ENCODE peak calls at places on chromosomes 3 and 15, in four cellular contexts. D is GM12878, H is HL-60, P is K562. Z is an unnamed sample.

GRCh38 chr3:175620093-175620492 is 761.0 kb downstream of the NAALADL2 start:
- DNase-seq in D (no peak), P (no peak), H (no peak), Z (no peak)

GRCh38 chr3:47096955-47097354 is 67.0 kb downstream of the SETD2 start:
- DNase-seq in D (no peak), P (no peak), H (no peak), Z (no peak)

GRCh38 chr3:105417538-105418289 is 51.0 kb downstream of the ALCAM start:
- DNase-seq in P (no peak), H (no peak), D (no peak), Z (no peak)

GRCh38 chr3:14577897-14578296 is 37.8 kb upstream of the GRIP2 start:
- DNase-seq in H (no peak), P (no peak), D (no peak), Z (no peak)

GRCh38 chr3:45787551-45787950 is 8.8 kb downstream of the SLC6A20 start:
- DNase-seq in P (no peak), H (no peak), D (no peak), Z (no peak)

GRCh38 chr3:191094057-191094456 is 105.0 kb upstream of the OSTN start:
- DNase-seq in D (no peak), P (no peak), H (no peak), Z (no peak)

GRCh38 chr3:102095383-102095782 is 246.1 kb downstream of the NFKBIZ start:
- DNase-seq in H (no peak), P (no peak), D (no peak), Z (no peak)

GRCh38 chr3:115655761-115656282 is 32.5 kb downstream of the GAP43 start:
- DNase-seq in D (no peak), H (no peak), P (no peak), Z (no peak)

GRCh38 chr3:117748131-117748530 is 1038.6 kb downstream of the TUSC7 start:
- DNase-seq in H (no peak), P (no peak), D (no peak), Z (no peak)

GRCh38 chr3:43995078-43995928 is 246.4 kb upstream of the TOPAZ1 start:
- DNase-seq in H (no peak), P (no peak), D (no peak), Z (no peak)

GRCh38 chr3:13854492-13854891 is 25.4 kb downstream of the WNT7A start:
- DNase-seq in D (no peak), P (no peak), H (no peak), Z (no peak)

GRCh38 chr3:171376125-171376947 is 83.9 kb downstream of the TNIK start:
- DNase-seq in D (no peak), P (peak; percentile 22), H (peak; percentile 78), Z (no peak)

GRCh38 chr3:80241791-80242190 is 474.0 kb upstream of the ROBO1 start:
- DNase-seq in P (no peak), D (no peak), H (no peak), Z (no peak)

GRCh38 chr3:187006884-187007630 is 76.7 kb downstream of the ST6GAL1 start:
- DNase-seq in P (no peak), D (no peak), H (peak; percentile 36), Z (no peak)

GRCh38 chr15:36627566-36627965 is 48.1 kb downstream of the CDIN1 start:
- DNase-seq in H (no peak), P (no peak), D (no peak), Z (no peak)

GRCh38 chr3:189756651-189757078 is 125.5 kb downstream of the TP63 start:
- DNase-seq in D (no peak), P (no peak), H (no peak), Z (no peak)

GRCh38 chr15:43238691-43239131 is 17.9 kb upstream of the EPB42 start:
- DNase-seq in P (no peak), H (peak; percentile 33), D (no peak), Z (no peak)

GRCh38 chr15:29636140-29636539 is 186.1 kb downstream of the TJP1 start:
- DNase-seq in H (no peak), D (no peak), P (no peak), Z (no peak)

DNA sequence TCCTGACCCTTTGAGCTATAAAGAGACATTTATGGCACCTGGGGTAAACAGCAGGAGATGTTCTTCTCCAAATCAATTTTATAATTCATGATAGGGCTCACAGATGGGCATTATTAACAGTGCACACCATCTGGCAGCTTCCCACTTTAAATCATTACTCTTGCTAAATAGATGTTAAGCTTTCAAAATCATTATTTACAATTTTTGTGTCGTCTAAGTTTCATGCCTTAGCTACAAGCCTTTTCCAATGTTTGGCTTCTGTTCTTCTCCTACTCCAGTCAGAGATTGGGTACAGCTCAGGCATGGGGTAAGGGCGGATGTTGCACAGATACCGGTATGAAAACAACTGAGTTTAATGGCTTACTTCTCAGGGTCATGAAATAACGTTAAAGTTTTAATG is 120.9 kb upstream of the PFN2 start:
- DNase-seq in H (no peak), P (no peak), D (no peak), Z (no peak)
- TF ChIP-seq SPI1 in H (no peak), P (no peak), D (no peak), Z (no peak)

GRCh38 chr15:99909914-99910313 is 176.7 kb upstream of the LYSMD4 start:
- DNase-seq in H (no peak), D (no peak), P (peak; percentile 26), Z (no peak)
- TF ChIP-seq SPI1 in H (no peak), D (no peak), P (no peak), Z (no peak)

GRCh38 chr3:196241704-196242103 is 25.4 kb downstream of the SLC51A start:
- DNase-seq in P (no peak), H (no peak), D (no peak), Z (no peak)
- TF ChIP-seq SPI1 in P (no peak), H (no peak), D (no peak), Z (no peak)

GRCh38 chr3:99747915-99748314 is 69.7 kb upstream of the CMSS1 start:
- DNase-seq in D (no peak), H (no peak), P (no peak), Z (no peak)

GRCh38 chr3:99755831-99756230 is 61.8 kb upstream of the CMSS1 start:
- DNase-seq in D (no peak), P (no peak), H (no peak), Z (no peak)

GRCh38 chr3:99753268-99753975 is 64.2 kb upstream of the CMSS1 start:
- DNase-seq in P (peak; percentile 22), D (peak; percentile 40), H (peak; percentile 13), Z (no peak)

DNA sequence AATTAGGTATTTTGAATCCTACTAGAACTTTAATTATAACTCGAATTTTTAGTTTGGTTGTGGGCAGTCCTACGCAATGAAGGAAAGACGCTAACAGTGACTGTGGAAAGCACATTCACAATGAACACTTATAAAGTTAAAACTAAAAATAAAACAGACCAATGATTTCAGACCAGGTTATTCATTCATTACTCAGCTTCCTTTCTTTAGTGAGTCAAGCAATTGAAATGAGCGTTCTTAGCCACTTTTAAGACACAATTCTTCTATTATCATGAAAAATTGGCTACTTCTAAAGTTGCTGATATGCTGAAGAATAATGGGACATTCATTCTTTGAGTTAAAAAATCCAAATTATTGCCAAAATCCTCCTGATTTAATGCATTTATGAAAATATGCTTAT is 66.0 kb upstream of the CMSS1 start:
- DNase-seq in D (no peak), H (no peak), P (no peak), Z (no peak)
- TF ChIP-seq SPI1 in D (no peak), H (no peak), P (no peak), Z (no peak)

DNA sequence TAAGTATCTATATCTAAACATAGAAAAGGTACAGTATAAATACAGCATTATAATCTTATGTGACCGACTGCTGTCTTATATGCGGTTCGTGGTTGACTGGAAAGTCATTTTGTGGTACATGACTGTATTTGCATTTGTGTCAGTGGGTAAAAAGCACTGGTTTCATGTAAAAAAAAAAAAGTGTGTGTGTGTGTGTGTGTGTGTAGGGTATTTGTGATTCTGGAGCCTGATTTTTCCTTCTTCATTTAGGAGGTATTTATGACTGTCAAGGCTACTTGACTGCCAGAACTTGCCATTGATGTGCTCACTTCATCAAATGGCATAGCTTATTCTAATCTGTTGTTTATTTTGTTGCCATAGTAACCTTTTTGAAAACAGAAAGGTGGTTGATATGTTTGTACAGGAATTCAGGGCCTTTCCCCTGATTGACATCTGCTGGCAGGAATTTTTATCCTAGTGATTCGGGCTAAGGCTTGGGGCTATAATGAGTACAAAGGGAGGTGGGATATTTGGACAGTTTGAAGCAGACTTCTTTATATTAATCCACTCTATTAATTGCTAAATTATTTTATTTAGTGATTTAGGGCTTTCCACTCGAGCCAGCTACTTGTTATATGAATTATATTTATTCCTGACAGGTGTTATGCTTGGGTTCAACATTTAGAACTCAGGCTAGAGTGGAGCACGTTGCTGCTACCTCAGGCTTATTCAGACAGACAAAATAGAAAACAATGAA is 63.4 kb downstream of the AKAP13 start:
- DNase-seq in P (no peak), D (peak; percentile 76), H (no peak), Z (no peak)
- TF ChIP-seq SPI1 in P (no peak), D (no peak), H (no peak), Z (no peak)

DNA sequence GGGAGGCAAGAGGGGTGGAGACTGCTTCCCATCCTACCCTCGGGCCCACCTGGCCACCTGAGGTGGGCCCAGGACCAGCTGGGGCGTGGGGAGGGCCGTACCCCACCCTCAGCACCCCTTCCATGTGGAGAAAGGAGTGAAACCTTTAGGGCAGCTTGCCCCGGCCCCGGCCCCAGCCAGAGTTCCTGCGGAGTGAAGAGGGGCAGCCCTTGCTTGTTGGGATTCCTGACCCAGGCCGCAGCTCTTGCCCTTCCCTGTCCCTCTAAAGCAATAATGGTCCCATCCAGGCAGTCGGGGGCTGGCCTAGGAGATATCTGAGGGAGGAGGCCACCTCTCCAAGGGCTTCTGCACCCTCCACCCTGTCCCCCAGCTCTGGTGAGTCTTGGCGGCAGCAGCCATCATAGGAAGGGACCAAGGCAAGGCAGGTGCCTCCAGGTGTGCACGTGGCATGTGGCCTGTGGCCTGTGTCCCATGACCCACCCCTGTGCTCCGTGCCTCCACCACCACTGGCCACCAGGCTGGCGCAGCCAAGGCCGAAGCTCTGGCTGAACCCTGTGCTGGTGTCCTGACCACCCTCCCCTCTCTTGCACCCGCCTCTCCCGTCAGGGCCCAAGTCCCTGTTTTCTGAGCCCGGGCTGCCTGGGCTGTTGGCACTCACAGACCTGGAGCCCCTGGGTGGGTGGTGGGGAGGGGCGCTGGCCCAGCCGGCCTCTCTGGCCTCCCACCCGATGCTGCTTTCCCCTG is 2.2 kb upstream of the FES start:
- DNase-seq in D (no peak), P (no peak), H (no peak), Z (no peak)
- TF ChIP-seq SPI1 in D (no peak), P (no peak), H (no peak), Z (no peak)

DNA sequence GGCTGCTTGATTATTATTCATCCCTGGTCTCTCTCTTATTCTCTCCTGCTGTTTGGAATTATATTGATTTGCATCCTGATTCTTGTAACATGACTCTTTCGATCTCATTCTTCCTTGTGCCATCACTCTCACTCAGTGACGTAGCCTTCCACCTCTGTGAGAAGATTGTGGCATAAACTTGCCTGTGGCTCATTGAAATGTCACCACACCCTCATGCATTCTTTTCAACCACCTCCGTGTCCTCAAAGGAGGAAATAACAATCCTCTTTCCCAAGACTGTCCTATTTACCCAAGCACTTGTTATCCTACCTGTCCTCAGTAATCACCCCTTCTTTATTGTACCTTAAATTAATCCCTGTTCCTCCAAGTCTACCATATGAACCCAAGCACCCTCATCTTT is 41.2 kb upstream of the GCNT3 start:
- DNase-seq in P (no peak), H (no peak), D (no peak), Z (no peak)
- TF ChIP-seq SPI1 in P (no peak), H (no peak), D (no peak), Z (no peak)

GRCh38 chr15:70829366-70830166 is 24.4 kb downstream of the LARP6 start:
- DNase-seq in P (no peak), H (no peak), D (no peak), Z (no peak)
- TF ChIP-seq SPI1 in P (no peak), H (no peak), D (no peak), Z (no peak)

GRCh38 chr3:21117397-21117796 is 633.6 kb downstream of the ZNF385D start:
- DNase-seq in H (no peak), D (no peak), P (no peak), Z (no peak)
- TF ChIP-seq SPI1 in H (no peak), D (no peak), P (no peak), Z (no peak)

Z was measured in GM12891.